ENCODE peak calls at places on chromosomes 6 and 20, in five cellular contexts. V is A549, Q is GM12878, O is HepG2, H is K562. U is an unnamed sample.

GRCh38 chr6:37904590-37904989 is 85.1 kb downstream of the ZFAND3 start:
- ATAC-seq in V (no peak), Q (no peak), O (no peak), H (no peak), U (no peak)

GRCh38 chr20:43292221-43292620 is 102.5 kb upstream of the PTPRT start:
- ATAC-seq in V (no peak), Q (no peak), O (no peak), H (no peak), U (no peak)

GRCh38 chr20:24783631-24784492 is 165.2 kb upstream of the CST7 start:
- ATAC-seq in V (peak; percentile 40), Q (peak; percentile 71), O (peak; percentile 55), H (no peak), U (no peak)

GRCh38 chr6:150744522-150745260 is 120.8 kb upstream of the MTHFD1L start:
- ATAC-seq in V (no peak), Q (no peak), O (no peak), H (no peak), U (no peak)

GRCh38 chr6:38095054-38095453 is 275.5 kb downstream of the ZFAND3 start:
- ATAC-seq in V (no peak), Q (no peak), O (no peak), H (no peak), U (no peak)

GRCh38 chr6:139175389-139175788 is 40.5 kb downstream of the HECA start:
- ATAC-seq in V (no peak), Q (peak; percentile 86), O (no peak), H (no peak), U (no peak)

GRCh38 chr20:23995905-23996666 is 7.5 kb upstream of the GGTLC1 start:
- ATAC-seq in V (peak; percentile 58), Q (peak; percentile 54), O (peak; percentile 49), H (no peak), U (no peak)

GRCh38 chr6:132247381-132248159 is 153.7 kb downstream of the MOXD1 start:
- ATAC-seq in V (no peak), Q (no peak), O (no peak), H (no peak), U (no peak)

GRCh38 chr6:49052901-49053300 is 410.2 kb downstream of the MMUT start:
- ATAC-seq in V (no peak), Q (no peak), O (no peak), H (no peak), U (no peak)

GRCh38 chr6:106522557-106522956 is 106.7 kb downstream of the RTN4IP1 start:
- ATAC-seq in V (no peak), Q (peak; percentile 1), O (no peak), H (no peak), U (no peak)

GRCh38 chr6:106517699-106518098 is 111.6 kb downstream of the RTN4IP1 start:
- ATAC-seq in V (no peak), Q (no peak), O (no peak), H (no peak), U (no peak)

GRCh38 chr6:106520711-106521367 is 108.5 kb downstream of the RTN4IP1 start:
- ATAC-seq in V (no peak), Q (peak; percentile 62), O (no peak), H (peak; percentile 96), U (peak; percentile 57)

GRCh38 chr6:106518748-106519147 is 110.5 kb downstream of the RTN4IP1 start:
- ATAC-seq in V (no peak), Q (no peak), O (no peak), H (no peak), U (no peak)

GRCh38 chr6:106519460-106520394 is 109.6 kb downstream of the RTN4IP1 start:
- ATAC-seq in V (peak; percentile 82), Q (peak; percentile 66), O (no peak), H (peak; percentile 86), U (peak; percentile 32)
- TF ChIP-seq EP300 in V (no peak), Q (peak; percentile 61), O (no peak), H (peak; percentile 57), U (no peak)

GRCh38 chr6:85690071-85690470 is 47.4 kb upstream of the SYNCRIP start:
- ATAC-seq in V (no peak), Q (no peak), O (peak; percentile 43), H (peak; percentile 50), U (no peak)
- TF ChIP-seq CTCF in V (no peak), Q (no peak), O (no peak), H (peak; percentile 10), U (no peak)

GRCh38 chr6:13419422-13419821 is 68.0 kb downstream of the GFOD1 start:
- ATAC-seq in V (no peak), Q (no peak), O (no peak), H (no peak), U (no peak)

GRCh38 chr6:13418838-13419237 is 68.6 kb downstream of the GFOD1 start:
- ATAC-seq in V (no peak), Q (no peak), O (no peak), H (no peak), U (no peak)

GRCh38 chr6:13415276-13415675 is 72.1 kb downstream of the GFOD1 start:
- ATAC-seq in V (no peak), Q (no peak), O (no peak), H (no peak), U (no peak)

GRCh38 chr6:13417954-13418353 is 69.4 kb downstream of the GFOD1 start:
- ATAC-seq in V (no peak), Q (no peak), O (no peak), H (no peak), U (no peak)

DNA sequence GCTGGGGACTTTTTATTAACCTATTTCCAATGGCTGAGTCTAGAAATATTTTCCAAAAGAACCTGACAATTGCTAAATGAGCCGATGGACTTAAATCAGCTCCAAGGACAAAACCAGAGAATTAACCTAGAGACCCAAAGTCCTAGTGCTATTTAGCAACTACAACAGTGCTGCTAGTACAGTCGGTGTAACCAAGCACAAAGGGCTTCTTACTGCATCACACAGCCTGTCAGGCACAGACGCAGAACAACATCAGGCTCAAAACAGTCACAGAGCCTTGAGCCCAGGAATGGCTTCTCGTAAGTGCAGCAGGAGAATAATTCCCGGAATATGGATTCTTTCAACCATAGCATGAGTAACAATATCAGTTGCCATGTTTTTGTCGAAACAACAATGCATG is 70.0 kb downstream of the GFOD1 start:
- ATAC-seq in V (no peak), Q (no peak), O (peak; percentile 38), H (no peak), U (no peak)
- TF ChIP-seq EP300 in V (no peak), Q (no peak), O (no peak), H (no peak), U (no peak)

GRCh38 chr6:28838634-28839442 is 84.9 kb downstream of the TRIM27 start:
- ATAC-seq in V (peak; percentile 90), Q (peak; percentile 88), O (peak; percentile 94), H (peak; percentile 94), U (peak; percentile 76)
- TF ChIP-seq CTCF in V (peak; percentile 56), Q (peak; percentile 66), O (peak; percentile 95), H (peak; percentile 88), U (peak; percentile 71)

GRCh38 chr20:47360489-47361267 is 4.2 kb upstream of the ZMYND8 start:
- ATAC-seq in V (peak; percentile 53), Q (peak; percentile 1), O (peak; percentile 32), H (peak; percentile 68), U (peak; percentile 59)
- TF ChIP-seq EP300 in V (peak; percentile 3), Q (no peak), O (peak; percentile 55), H (peak; percentile 100), U (no peak)

DNA sequence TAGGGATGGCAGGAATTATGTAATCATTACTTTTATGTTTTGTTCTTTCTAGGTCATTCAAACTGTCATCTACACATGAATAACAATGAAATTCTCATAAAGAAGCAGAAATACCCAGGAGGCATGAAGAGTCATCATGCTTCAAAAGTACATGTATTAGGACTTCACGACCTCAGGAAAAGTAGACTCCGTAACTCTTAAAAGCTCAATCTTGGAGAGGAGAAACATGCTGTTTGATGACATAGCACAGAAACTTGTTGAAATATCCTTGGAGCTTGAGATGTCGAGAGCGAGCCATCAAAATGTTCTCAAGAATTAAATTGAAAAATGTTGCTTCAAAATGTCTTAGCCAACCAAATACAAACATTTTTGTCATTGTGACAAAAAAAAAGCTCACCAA is 28.3 kb upstream of the ANKEF1 start:
- ATAC-seq in V (no peak), Q (no peak), O (no peak), H (no peak), U (peak; percentile 36)
- TF ChIP-seq CTCF in V (no peak), Q (no peak), O (no peak), H (no peak), U (no peak)

DNA sequence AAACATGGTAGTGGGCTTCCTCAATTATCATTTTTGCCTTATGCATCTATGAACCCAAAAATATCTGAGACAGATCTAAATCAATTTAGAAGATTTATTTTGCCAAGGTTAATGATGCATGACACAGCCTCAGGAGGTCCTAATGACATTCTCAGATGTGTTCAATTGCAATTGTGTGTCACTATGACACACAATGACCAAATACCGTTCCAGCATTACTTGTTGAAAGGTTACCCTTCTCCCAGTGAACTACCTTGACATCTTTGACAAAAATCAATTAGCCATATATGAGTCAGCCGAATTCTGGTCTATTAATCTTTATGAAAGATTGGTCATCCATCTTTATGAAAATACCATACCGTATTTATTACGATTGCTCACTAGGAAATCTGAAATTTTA is 592.5 kb upstream of the GJE1 start:
- ATAC-seq in V (no peak), Q (no peak), O (no peak), H (no peak), U (no peak)
- TF ChIP-seq EP300 in V (no peak), Q (no peak), O (no peak), H (no peak), U (no peak)